ENCODE peak calls at places on chromosomes 5 and 9, in nine cellular contexts. N is A549, K is transverse colon, L is astrocyte, C is OCI-LY7, J is RWPE2, A is GM23248, X is aorta, E is vagina. D is an unnamed sample. For H3K9me3, the result is how much of the 10 kb centered on the place peaks cover.

GRCh38 chr5:132262882-132263547 is 5.5 kb downstream of the PDLIM4 start:
- DNase-seq in X (peak), A (peak), L (no peak), K (peak), N (no peak), E (no peak), J (peak), C (no peak), D (peak)

GRCh38 chr5:143440448-143441102 is 37.1 kb upstream of the NR3C1 start:
- DNase-seq in J (no peak), A (no peak), K (no peak), E (no peak), C (peak), X (no peak), L (no peak), N (no peak), D (no peak)

GRCh38 chr5:170533383-170533782 is 29.6 kb downstream of the KCNIP1 start:
- DNase-seq in A (no peak), J (peak), N (no peak), E (no peak), X (no peak), L (no peak), K (no peak), C (no peak), D (no peak)

GRCh38 chr5:81239613-81240012 is 6.5 kb downstream of the CKMT2 start:
- DNase-seq in N (no peak), C (no peak), J (no peak), A (no peak), E (no peak), K (no peak), X (no peak), L (no peak), D (no peak)

GRCh38 chr9:78821126-78821822 is 524.3 kb downstream of the PSAT1 start:
- DNase-seq in A (peak), N (peak), L (no peak), J (no peak), C (peak), E (no peak), X (no peak), K (no peak), D (no peak)

GRCh38 chr5:160846642-160847041 is 5.4 kb downstream of the ATP10B start:
- DNase-seq in A (no peak), J (no peak), K (no peak), E (no peak), N (no peak), C (no peak), X (no peak), L (no peak), D (no peak)

GRCh38 chr5:30279237-30279636 is 914.2 kb upstream of the CDH6 start:
- DNase-seq in E (no peak), J (no peak), N (no peak), A (peak), X (no peak), K (no peak), C (no peak), L (peak), D (no peak)

GRCh38 chr5:33736510-33736909 is 155.3 kb downstream of the ADAMTS12 start:
- DNase-seq in X (no peak), J (no peak), L (peak), C (no peak), K (no peak), E (no peak), A (peak), N (no peak), D (no peak)

GRCh38 chr5:5492087-5492933 is 69.8 kb downstream of the ICE1 start:
- DNase-seq in A (peak), C (peak), K (peak), L (peak), E (no peak), X (no peak), N (peak), J (no peak), D (no peak)

GRCh38 chr5:172119921-172120688 is 67.9 kb downstream of the STK10 start:
- DNase-seq in A (no peak), X (no peak), K (no peak), L (no peak), J (no peak), N (no peak), E (no peak), C (no peak), D (no peak)

GRCh38 chr9:133585481-133586367 is 23.5 kb downstream of the FAM163B start:
- DNase-seq in L (no peak), K (no peak), X (no peak), J (no peak), A (no peak), N (no peak), E (no peak), C (peak), D (no peak)

GRCh38 chr5:6856658-6857057 is 143.4 kb downstream of the TENT4A start:
- DNase-seq in X (no peak), J (no peak), L (no peak), A (no peak), E (peak), C (no peak), K (no peak), N (no peak), D (no peak)

GRCh38 chr5:33937700-33938506 is 1.7 kb downstream of the RXFP3 start:
- DNase-seq in X (no peak), A (no peak), J (peak), C (no peak), E (no peak), K (no peak), L (no peak), N (no peak), D (no peak)

GRCh38 chr5:39274388-39275085 is 55.2 kb upstream of the FYB1 start:
- DNase-seq in L (no peak), J (no peak), E (no peak), X (no peak), C (peak), N (no peak), A (no peak), K (no peak), D (no peak)

GRCh38 chr5:173668245-173668800 is 51.9 kb upstream of the BOD1 start:
- DNase-seq in C (no peak), N (no peak), X (no peak), E (no peak), J (no peak), A (no peak), L (no peak), K (no peak), D (no peak)

GRCh38 chr5:124651663-124652513 is 94.6 kb downstream of the ZNF608 start:
- DNase-seq in J (peak), A (peak), K (peak), C (peak), E (no peak), N (peak), X (peak), L (peak), D (peak)

GRCh38 chr5:18068851-18069250 is 434.6 kb downstream of the TAF11L14 start:
- DNase-seq in E (no peak), A (no peak), N (no peak), C (no peak), X (no peak), J (no peak), L (no peak), K (no peak), D (no peak)

GRCh38 chr9:132162764-132163456 is 1.1 kb downstream of the NTNG2 start:
- DNase-seq in X (no peak), J (no peak), C (no peak), N (no peak), K (no peak), E (no peak), L (no peak), A (no peak), D (no peak)

GRCh38 chr9:122835313-122835731 is 6.9 kb upstream of the PDCL start:
- DNase-seq in N (no peak), L (no peak), J (no peak), E (no peak), C (peak), X (peak), A (no peak), K (no peak), D (no peak)

GRCh38 chr9:124658165-124659017 is 112.7 kb downstream of the NR6A1 start:
- DNase-seq in L (peak), N (peak), X (peak), C (peak), K (peak), J (peak), A (peak), E (no peak), D (peak)

GRCh38 chr9:9942764-9943424 is 669.9 kb downstream of the PTPRD start:
- DNase-seq in J (no peak), L (peak), E (no peak), C (peak), A (peak), N (peak), K (peak), X (peak), D (peak)

GRCh38 chr9:81586786-81587185 is 102.6 kb downstream of the TLE1 start:
- DNase-seq in K (no peak), X (no peak), L (no peak), J (no peak), E (no peak), A (no peak), N (no peak), C (no peak), D (no peak)

GRCh38 chr5:5398046-5398445 is 24.4 kb upstream of the ICE1 start:
- DNase-seq in X (no peak), L (no peak), N (no peak), J (no peak), C (no peak), E (no peak), A (no peak), K (no peak), D (no peak)

GRCh38 chr9:40927260-40927631 is 201.2 kb downstream of the FOXD4L6 start:
- DNase-seq in L (no peak), X (no peak), C (no peak), K (no peak), J (no peak), N (no peak), E (peak), A (no peak), D (no peak)

GRCh38 chr9:40926404-40927259 is 201.8 kb downstream of the FOXD4L6 start:
- DNase-seq in N (no peak), C (no peak), A (no peak), J (no peak), K (no peak), X (no peak), L (no peak), E (peak), D (no peak)

GRCh38 chr9:40925149-40925548 is 203.3 kb downstream of the FOXD4L6 start:
- DNase-seq in J (no peak), E (peak), C (no peak), N (no peak), X (no peak), K (no peak), A (no peak), L (no peak), D (no peak)

GRCh38 chr9:40928803-40929487 is 199.5 kb downstream of the FOXD4L6 start:
- DNase-seq in N (no peak), X (no peak), L (no peak), C (no peak), A (no peak), J (no peak), E (peak), K (no peak), D (no peak)

GRCh38 chr9:40927851-40928802 is 200.4 kb downstream of the FOXD4L6 start:
- DNase-seq in L (no peak), A (no peak), E (peak), N (no peak), K (no peak), C (no peak), J (no peak), X (no peak), D (no peak)
- H3K9me3 ChIP-seq in L (under half), A (under half), E (half or more), N (half or more), K (half or more), C (under half), J (under half), X (under half), D (half or more)

DNA sequence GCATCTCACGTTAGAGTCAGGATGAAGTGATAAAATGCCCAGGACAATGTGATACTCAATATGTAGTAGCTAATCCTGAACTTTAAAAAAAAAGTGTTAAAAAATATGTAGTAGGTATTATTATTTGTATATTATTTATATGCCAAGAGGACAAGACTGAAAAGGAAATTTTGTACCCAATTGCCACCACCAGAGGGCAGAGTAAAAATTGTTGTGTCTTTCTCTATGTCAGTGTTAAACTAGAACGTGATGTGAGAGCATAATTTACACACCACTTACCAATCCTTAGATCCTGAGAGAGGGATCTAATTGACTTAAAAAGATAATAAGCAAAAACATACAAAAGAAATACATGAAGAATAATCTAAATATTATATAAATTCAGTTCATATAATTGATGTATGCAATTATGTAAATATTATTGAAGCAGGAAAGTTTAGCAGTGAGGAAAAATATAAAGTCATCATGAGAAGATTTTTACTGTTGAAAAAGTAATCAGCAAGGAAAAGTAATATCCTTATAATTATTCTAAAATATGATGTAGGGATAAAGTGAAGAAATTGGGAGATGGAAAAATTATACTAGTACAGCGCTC is 288.9 kb downstream of the RAB3C start:
- DNase-seq in K (no peak), L (no peak), C (peak), X (no peak), A (peak), J (no peak), N (peak), E (no peak), D (no peak)
- H3K9me3 ChIP-seq in K (under half), L (under half), C (under half), X (under half), A (under half), J (under half), N (under half), E (under half), D (under half)

GRCh38 chr5:135178476-135179155 is 144.6 kb upstream of the PITX1 start:
- DNase-seq in X (peak), L (no peak), J (no peak), A (no peak), E (no peak), N (no peak), K (no peak), C (peak), D (no peak)
- H3K9me3 ChIP-seq in X (under half), L (under half), J (under half), A (under half), E (under half), N (under half), K (under half), C (under half), D (under half)

GRCh38 chr5:155676967-155677366 is 650.0 kb upstream of the SGCD start:
- DNase-seq in C (no peak), L (no peak), K (no peak), E (no peak), A (no peak), N (no peak), X (no peak), J (no peak), D (no peak)
- H3K9me3 ChIP-seq in C (under half), L (under half), K (under half), E (under half), A (under half), N (under half), X (under half), J (under half), D (under half)

GRCh38 chr9:137951597-137952490 is 74.3 kb downstream of the CACNA1B start:
- DNase-seq in X (no peak), N (no peak), A (no peak), E (no peak), C (no peak), J (no peak), L (no peak), K (no peak), D (no peak)

GRCh38 chr9:137948642-137949041 is 71.1 kb downstream of the CACNA1B start:
- DNase-seq in L (no peak), J (no peak), N (no peak), C (no peak), E (no peak), K (no peak), A (no peak), X (no peak), D (no peak)

GRCh38 chr9:137947012-137947411 is 69.4 kb downstream of the CACNA1B start:
- DNase-seq in A (no peak), X (no peak), L (no peak), J (no peak), N (no peak), E (no peak), K (no peak), C (no peak), D (no peak)

GRCh38 chr9:137951107-137951506 is 73.5 kb downstream of the CACNA1B start:
- DNase-seq in K (no peak), L (no peak), A (no peak), N (no peak), J (no peak), E (no peak), C (no peak), X (no peak), D (no peak)

GRCh38 chr9:137949260-137949659 is 71.7 kb downstream of the CACNA1B start:
- DNase-seq in N (no peak), X (no peak), L (no peak), C (no peak), E (no peak), K (no peak), A (no peak), J (no peak), D (no peak)
- H3K9me3 ChIP-seq in N (under half), X (under half), L (under half), C (under half), E (under half), K (under half), A (under half), J (under half), D (under half)

D was measured in uterus.